ENCODE peak calls at places on chromosomes 4 and X, in four cellular contexts. T, S, U and O are unnamed samples.

GRCh38 chrX:17496407-17496806 is 121.4 kb downstream of the NHS start:
- DNase-seq in T (no peak), U (no peak), S (no peak), O (no peak)

GRCh38 chr4:12122316-12122715 is 693.6 kb upstream of the HS3ST1 start:
- DNase-seq in U (no peak), T (no peak), S (no peak), O (no peak)

GRCh38 chr4:20249333-20249732 is 2.4 kb upstream of the SLIT2 start:
- DNase-seq in U (no peak), S (peak), T (no peak), O (peak)

GRCh38 chr4:60216752-60217151 is 983.4 kb upstream of the ADGRL3 start:
- DNase-seq in S (no peak), U (no peak), T (peak), O (peak)

GRCh38 chr4:148632476-148632875 is 190.3 kb upstream of the NR3C2 start:
- DNase-seq in S (no peak), U (no peak), T (no peak), O (no peak)

GRCh38 chr4:107794001-107794400 is 30.7 kb upstream of the SGMS2 start:
- DNase-seq in S (no peak), T (peak), U (no peak), O (no peak)

GRCh38 chrX:74422576-74423288 is 1.4 kb downstream of the SLC16A2 start:
- DNase-seq in U (peak), S (peak), T (no peak), O (peak)

GRCh38 chrX:138897621-138898492 is 186.3 kb upstream of the FGF13 start:
- DNase-seq in S (no peak), U (no peak), T (no peak), O (no peak)

GRCh38 chrX:129932137-129932791 is 26.3 kb downstream of the UTP14A start:
- DNase-seq in S (peak), T (peak), U (peak), O (peak)

GRCh38 chr4:10164877-10165283 is 48.3 kb upstream of the WDR1 start:
- DNase-seq in S (peak), U (no peak), T (no peak), O (peak)

GRCh38 chr4:40843696-40844095 is 93.9 kb downstream of the NSUN7 start:
- DNase-seq in U (no peak), S (no peak), T (no peak), O (no peak)

GRCh38 chrX:107849747-107850478 is 24.2 kb downstream of the MID2 start:
- DNase-seq in S (peak), U (no peak), T (no peak), O (peak)

GRCh38 chrX:25206761-25207160 is 191.0 kb upstream of the ARX start:
- DNase-seq in U (no peak), S (no peak), T (no peak), O (no peak)

GRCh38 chrX:132877954-132878536 is 80.4 kb downstream of the HS6ST2 start:
- DNase-seq in T (no peak), S (no peak), U (no peak), O (no peak)

GRCh38 chr4:75018811-75019210 is 85.9 kb downstream of the PARM1 start:
- DNase-seq in S (no peak), U (no peak), T (no peak), O (no peak)

GRCh38 chrX:14920196-14920595 is 47.0 kb downstream of the MOSPD2 start:
- DNase-seq in S (no peak), T (no peak), U (no peak), O (no peak)

GRCh38 chrX:55816023-55816422 is 98.5 kb downstream of the RRAGB start:
- DNase-seq in T (no peak), U (no peak), S (no peak), O (no peak)

GRCh38 chr4:137375111-137375850 is 157.0 kb downstream of the PCDH18 start:
- DNase-seq in T (no peak), S (no peak), U (no peak), O (peak)

GRCh38 chr4:137376312-137376711 is 156.0 kb downstream of the PCDH18 start:
- DNase-seq in T (no peak), S (no peak), U (no peak), O (no peak)

GRCh38 chr4:137367608-137368007 is 164.7 kb downstream of the PCDH18 start:
- DNase-seq in S (no peak), U (no peak), T (no peak), O (peak)

GRCh38 chr4:137370206-137370633 is 162.1 kb downstream of the PCDH18 start:
- DNase-seq in T (peak), S (no peak), U (no peak), O (peak)

GRCh38 chr4:137370699-137371098 is 161.6 kb downstream of the PCDH18 start:
- DNase-seq in T (no peak), U (no peak), S (no peak), O (no peak)
- TF ChIP-seq CTCF in T (no peak), U (no peak), S (no peak), O (no peak)

DNA sequence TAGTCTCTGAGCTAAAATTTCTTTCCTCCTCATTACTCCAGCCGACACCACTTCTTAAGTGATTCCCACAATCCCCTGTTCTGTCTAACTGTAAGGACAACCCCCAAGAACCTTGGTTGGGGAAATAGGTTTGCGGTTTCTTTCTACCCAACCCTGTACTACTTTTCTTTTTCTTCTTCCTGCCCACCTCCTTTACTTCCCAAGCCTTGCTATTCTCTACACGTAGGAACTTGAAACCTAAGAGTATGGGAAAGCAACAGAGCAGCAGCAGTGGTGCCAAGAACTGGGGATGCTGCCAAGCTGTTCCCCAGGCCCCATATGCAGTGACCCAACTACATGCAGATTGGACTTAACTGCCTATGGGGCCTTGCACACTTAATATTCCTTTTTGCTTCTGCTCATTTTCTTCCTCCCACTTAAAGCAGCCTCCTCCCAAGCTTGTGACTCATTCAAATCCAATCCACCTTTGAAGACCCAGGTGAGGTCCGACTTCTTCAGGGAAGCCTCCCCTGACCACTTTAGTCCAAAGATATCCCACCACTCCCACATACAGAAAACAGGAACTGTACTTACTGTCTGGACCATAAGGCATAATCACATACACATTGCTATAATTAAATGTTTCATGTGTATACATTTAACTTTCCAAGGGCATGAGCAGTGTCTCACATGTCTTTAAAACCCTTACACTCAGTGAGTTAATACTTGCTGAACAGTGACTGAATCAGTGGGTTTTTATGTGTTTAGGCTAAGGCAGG is 1.7 kb downstream of the FAM120C start:
- DNase-seq in T (no peak), U (no peak), S (no peak), O (peak)
- H3K4me3 ChIP-seq in T (peak), U (peak), S (peak), O (peak)

DNA sequence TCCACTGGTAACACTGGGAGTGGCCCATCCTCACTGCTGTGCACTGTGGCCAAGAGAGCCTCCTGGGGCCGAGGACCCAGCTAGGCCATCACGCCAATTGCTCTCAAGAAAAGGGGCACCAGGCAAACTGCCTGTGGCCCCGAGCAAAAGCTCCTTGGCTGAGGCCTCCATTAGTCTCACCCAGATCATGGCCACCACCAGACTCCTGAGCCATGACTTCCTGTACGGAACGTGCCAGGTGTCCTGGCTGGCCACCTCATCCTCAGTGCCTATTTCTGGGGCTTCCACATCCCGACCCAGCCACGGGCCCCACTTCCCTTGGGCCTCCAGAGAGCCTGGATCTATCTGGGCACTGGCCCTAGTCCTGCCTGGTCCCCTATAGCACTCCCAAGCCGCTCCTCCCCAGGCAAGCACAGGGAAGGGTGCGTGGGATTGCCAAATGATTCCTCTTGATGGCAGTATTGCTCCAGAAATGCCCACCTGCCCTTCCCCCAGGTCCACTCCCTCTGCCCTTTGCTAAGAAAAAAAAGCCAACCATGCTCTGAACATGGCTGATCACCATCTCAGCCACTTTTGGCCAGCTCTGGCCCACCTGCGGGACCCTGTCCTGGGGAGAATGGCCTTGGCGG is 212.6 kb upstream of the AGTR2 start:
- DNase-seq in U (no peak), T (no peak), S (no peak), O (no peak)
- TF ChIP-seq CTCF in U (no peak), T (no peak), S (no peak), O (no peak)

DNA sequence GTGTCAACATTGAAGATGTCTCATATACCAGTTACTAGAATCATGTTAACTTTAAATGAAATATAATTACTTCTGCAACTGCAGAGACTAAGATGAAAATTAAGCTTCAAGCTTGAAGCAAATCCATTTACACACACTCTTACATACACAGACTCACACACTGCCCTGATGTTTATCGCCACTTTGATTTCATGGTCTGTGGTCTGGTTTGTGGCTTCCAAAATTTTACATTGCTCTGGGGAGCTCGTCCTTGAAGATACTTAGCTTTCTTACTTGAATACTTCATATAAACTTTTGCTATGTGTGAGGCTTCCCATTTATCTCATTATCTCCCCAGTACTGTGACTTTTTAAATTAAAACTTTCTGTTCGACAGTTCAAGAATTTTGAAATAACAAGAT is 35.8 kb downstream of the ARHGEF38 start:
- DNase-seq in S (no peak), T (no peak), U (no peak), O (no peak)
- H3K4me3 ChIP-seq in S (no peak), T (no peak), U (no peak), O (no peak)